ENCODE peak calls at places on chromosome X, in ten cellular contexts. L is lung; C is coronary artery; Z is CD8-positive, alpha-beta T cell; W is colonic mucosa; M is pancreas; Y is CD4-positive, alpha-beta T cell; V is lower lobe of right lung; H is choroid plexus epithelial cell; E is cardiac fibroblast. T is an unnamed sample.

GRCh38 chrX:104902070-104902469 is 318.4 kb downstream of the TEX13A start:
- DNase-seq in V (no peak), M (no peak), E (no peak), Z (no peak), L (no peak), C (no peak), Y (no peak), W (no peak), H (no peak), T (no peak)

GRCh38 chrX:14356401-14356800 is 172.9 kb upstream of the GLRA2 start:
- DNase-seq in M (no peak), C (no peak), V (no peak), Z (no peak), Y (no peak), H (peak; percentile 59), W (no peak), E (no peak), L (no peak), T (peak; percentile 76)

GRCh38 chrX:153829549-153829798 is 870 bp downstream of the PDZD4 start:
- DNase-seq in V (no peak), Y (no peak), L (no peak), C (no peak), E (no peak), H (no peak), W (no peak), M (no peak), Z (no peak), T (no peak)

GRCh38 chrX:7076245-7076661 is 71.3 kb upstream of the STS start:
- DNase-seq in V (no peak), W (no peak), E (no peak), C (no peak), L (no peak), H (peak; percentile 26), Z (no peak), M (peak; percentile 4), Y (no peak), T (no peak)

GRCh38 chrX:49101629-49101984 is 21.9 kb upstream of the WDR45 start:
- DNase-seq in L (no peak), H (no peak), C (no peak), Z (no peak), V (no peak), Y (no peak), E (no peak), W (no peak), M (no peak), T (no peak)

GRCh38 chrX:40542208-40542607 is 38.6 kb upstream of the ATP6AP2 start:
- DNase-seq in W (no peak), V (no peak), M (no peak), L (no peak), H (no peak), Z (no peak), E (no peak), Y (no peak), C (no peak), T (no peak)

GRCh38 chrX:31038585-31039326 is 33.1 kb downstream of the FTHL17 start:
- DNase-seq in Z (no peak), H (peak; percentile 63), M (no peak), E (peak; percentile 65), V (no peak), C (no peak), Y (no peak), W (peak; percentile 30), L (no peak), T (peak; percentile 13)

GRCh38 chrX:10414106-10414824 is 206.1 kb downstream of the MID1 start:
- DNase-seq in H (no peak), L (no peak), M (no peak), C (no peak), Z (no peak), Y (no peak), W (no peak), E (no peak), V (no peak), T (no peak)

DNA sequence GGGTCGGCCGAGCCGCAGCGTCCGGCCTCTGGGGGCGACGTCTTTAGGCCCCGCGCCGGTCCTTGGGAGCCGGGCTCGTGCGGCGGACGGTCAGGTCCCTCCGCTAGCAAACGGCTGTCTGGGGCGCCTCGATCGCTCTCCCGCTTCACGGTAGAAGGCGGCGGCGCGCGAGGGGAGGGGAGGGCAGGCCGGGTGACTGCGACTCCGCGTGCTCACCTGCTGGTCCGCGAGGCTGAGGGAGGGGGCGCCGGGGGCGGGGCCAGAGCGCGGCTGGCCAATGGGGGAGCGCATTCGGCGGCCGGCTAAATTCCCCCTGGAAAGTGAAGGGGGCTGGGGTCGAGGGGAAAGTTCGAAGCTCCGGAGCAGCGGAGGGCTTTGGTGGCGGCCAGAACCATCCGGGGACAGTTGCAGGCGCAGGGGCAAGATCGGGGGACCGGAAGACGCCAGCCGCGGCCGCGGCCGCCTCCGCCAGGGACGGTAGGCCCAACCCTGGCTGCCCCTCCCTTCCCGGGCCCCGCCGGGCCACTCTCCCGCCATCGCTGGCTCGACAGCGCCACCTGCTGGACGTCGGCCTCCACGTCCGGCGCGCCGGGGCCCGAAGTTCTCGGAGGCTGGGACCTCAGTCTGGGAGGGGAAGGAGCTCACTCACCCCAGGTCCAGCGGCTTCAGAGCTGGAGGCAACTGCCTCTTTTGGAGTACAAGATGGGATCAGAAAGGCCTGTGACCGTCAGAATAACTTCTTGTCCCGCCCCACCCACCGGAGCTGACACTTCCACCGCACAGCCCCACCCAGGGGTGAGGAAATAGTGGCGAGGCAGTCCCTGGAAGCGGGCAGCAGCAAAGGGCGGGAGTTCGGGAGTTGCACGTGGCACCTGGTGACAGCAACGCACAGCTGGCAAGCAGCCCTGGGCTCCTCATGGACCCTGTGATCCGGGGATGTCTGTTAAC is 49.9 kb downstream of the ELF4 start:
- DNase-seq in Z (peak; percentile 86), Y (peak; percentile 76), L (peak; percentile 82), E (peak; percentile 65), V (peak; percentile 86), M (peak; percentile 68), W (peak; percentile 86), C (peak; percentile 85), H (peak; percentile 60), T (peak; percentile 53)
- TF ChIP-seq CTCF in Z (peak; percentile 67), Y (peak; percentile 78), L (peak; percentile 71), E (peak; percentile 47), V (peak; percentile 77), M (peak; percentile 61), W (peak; percentile 79), C (peak; percentile 70), H (peak; percentile 59), T (peak; percentile 54)

DNA sequence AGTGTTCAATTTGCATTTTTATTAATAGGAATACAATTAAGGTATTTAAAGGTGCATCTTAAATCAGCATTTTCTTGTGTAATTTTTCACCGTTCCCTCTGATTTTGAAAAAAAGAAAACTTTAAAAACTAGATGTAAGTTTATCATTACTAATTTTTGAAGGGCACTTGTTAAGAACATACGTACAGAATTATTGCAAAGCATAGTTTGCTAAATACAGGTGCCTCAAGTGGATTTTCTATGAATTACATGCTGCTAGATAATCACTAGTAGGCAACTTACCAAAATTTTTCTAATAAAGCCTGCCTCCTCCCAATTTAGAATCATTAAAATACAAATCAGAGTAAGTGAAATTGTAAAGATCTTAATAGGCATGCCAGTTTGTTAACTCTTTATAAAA is 8.5 kb downstream of the CNKSR2 start:
- DNase-seq in M (no peak), C (no peak), V (no peak), E (no peak), Z (no peak), W (no peak), Y (no peak), L (no peak), H (peak; percentile 5), T (no peak)
- TF ChIP-seq CTCF in M (peak; percentile 21), C (no peak), V (peak; percentile 10), E (peak; percentile 28), Z (peak; percentile 48), W (no peak), Y (peak; percentile 40), L (no peak), H (peak; percentile 29), T (peak; percentile 40)

DNA sequence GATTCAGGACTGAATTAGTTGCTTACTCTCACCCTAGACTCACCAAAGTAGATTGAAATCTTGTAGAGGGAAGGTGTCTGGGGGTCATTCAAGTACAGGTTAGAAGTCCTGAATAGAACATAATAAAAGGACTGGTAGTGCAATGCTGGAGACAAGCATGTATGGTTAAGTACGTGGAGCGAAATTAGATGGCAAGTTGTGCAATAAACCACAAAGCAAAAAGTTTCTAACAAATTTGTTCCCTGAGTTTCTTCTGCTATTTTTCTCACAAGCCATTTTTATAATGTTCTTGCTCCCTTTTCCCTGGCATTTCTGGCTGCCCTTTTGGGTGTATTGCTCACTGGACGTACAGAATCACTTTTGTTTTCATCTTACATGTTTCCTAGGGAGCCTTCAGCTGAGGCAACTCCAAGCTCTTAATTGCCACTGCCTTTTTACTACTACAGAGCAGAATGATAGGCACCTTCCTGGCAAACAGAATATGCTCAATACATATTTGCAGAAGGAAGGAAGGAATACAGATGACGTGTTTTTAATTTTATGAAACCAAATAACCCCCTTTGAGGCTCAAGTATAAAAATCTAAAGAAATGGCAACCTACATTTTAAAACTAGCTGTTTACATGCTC is 23.4 kb downstream of the LANCL3 start:
- DNase-seq in E (no peak), W (no peak), M (no peak), V (no peak), Y (no peak), L (no peak), Z (no peak), C (no peak), H (no peak), T (no peak)
- TF ChIP-seq CTCF in E (no peak), W (no peak), M (no peak), V (no peak), Y (no peak), L (no peak), Z (no peak), C (no peak), H (no peak), T (no peak)

GRCh38 chrX:13216139-13216538 is 103.7 kb downstream of the ATXN3L start:
- DNase-seq in V (no peak), H (peak; percentile 56), W (no peak), Z (no peak), E (no peak), C (no peak), L (no peak), M (no peak), Y (no peak), T (no peak)

GRCh38 chrX:13215729-13216128 is 104.1 kb downstream of the ATXN3L start:
- DNase-seq in Y (no peak), W (no peak), L (no peak), M (no peak), Z (no peak), E (peak; percentile 54), H (peak; percentile 70), C (no peak), V (no peak), T (no peak)

GRCh38 chrX:13223868-13224555 is 95.8 kb downstream of the ATXN3L start:
- DNase-seq in C (no peak), V (no peak), H (peak; percentile 94), E (peak; percentile 91), Y (no peak), L (no peak), W (peak; percentile 27), M (peak; percentile 3), Z (no peak), T (peak; percentile 87)

GRCh38 chrX:13219990-13220764 is 99.7 kb downstream of the ATXN3L start:
- DNase-seq in W (no peak), Z (no peak), E (no peak), L (no peak), C (no peak), V (no peak), Y (no peak), M (no peak), H (peak; percentile 76), T (peak; percentile 43)

DNA sequence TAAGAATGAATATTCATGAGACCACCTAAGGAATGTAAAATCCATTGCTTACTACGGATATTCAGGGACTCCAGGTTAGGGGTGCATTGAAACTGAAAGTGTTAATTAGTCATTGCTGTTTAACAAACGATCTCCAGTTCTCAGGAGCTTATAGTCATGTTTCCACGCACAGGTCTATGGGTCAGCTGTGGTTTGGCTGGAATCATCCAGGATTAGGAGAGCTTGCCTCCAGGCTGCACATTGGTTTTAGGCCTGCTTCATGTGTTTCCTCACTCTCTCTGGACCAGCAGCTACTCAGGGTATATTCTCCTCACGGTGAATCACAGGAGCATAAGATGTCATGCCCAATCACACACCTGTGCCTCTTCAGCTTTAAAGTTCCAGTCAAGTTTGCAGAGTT is 98.9 kb downstream of the ATXN3L start:
- DNase-seq in E (peak; percentile 32), Y (no peak), V (no peak), Z (no peak), C (no peak), H (peak; percentile 84), M (no peak), L (no peak), W (no peak), T (peak; percentile 29)
- TF ChIP-seq CTCF in E (no peak), Y (no peak), V (no peak), Z (no peak), C (no peak), H (no peak), M (no peak), L (no peak), W (no peak), T (no peak)

T was measured in AG10803.